ENCODE peak calls at places on chromosomes 6 and 20, in six cellular contexts. S is GM12878, P is adrenal gland, C is HCT116, N is esophagus squamous epithelium, W is right lobe of liver. V is an unnamed sample.

GRCh38 chr6:107318100-107318736 is 141.1 kb downstream of the PDSS2 start:
- DNase-seq in S (peak; percentile 7), P (peak; percentile 82), C (peak; percentile 26), N (no peak), W (peak; percentile 53), V (no peak)

GRCh38 chr6:31267504-31268371 is 4.2 kb downstream of the HLA-C start:
- DNase-seq in S (no peak), P (peak; percentile 64), C (no peak), N (no peak), W (no peak), V (no peak)

GRCh38 chr6:27288136-27289044 is 23.7 kb downstream of the POM121L2 start:
- DNase-seq in S (no peak), P (no peak), C (no peak), N (no peak), W (no peak), V (no peak)

GRCh38 chr6:167731731-167732422 is 94.8 kb upstream of the AFDN start:
- DNase-seq in S (no peak), P (peak; percentile 39), C (no peak), N (no peak), W (peak; percentile 36), V (no peak)

GRCh38 chr20:33240923-33241322 is 5.1 kb downstream of the BPIFA1 start:
- DNase-seq in S (no peak), P (no peak), C (no peak), N (no peak), W (no peak), V (no peak)

GRCh38 chr6:33147807-33148666 is 44.2 kb downstream of the COL11A2 start:
- DNase-seq in S (no peak), P (peak; percentile 63), C (peak; percentile 54), N (no peak), W (no peak), V (no peak)

GRCh38 chr20:51022803-51023616 is at the start of gene KCNG1:
- DNase-seq in S (no peak), P (peak; percentile 77), C (peak; percentile 49), N (no peak), W (peak; percentile 69), V (no peak)

GRCh38 chr20:11204926-11205768 is 531.3 kb upstream of the JAG1 start:
- DNase-seq in S (peak; percentile 50), P (peak; percentile 74), C (peak; percentile 73), N (no peak), W (peak; percentile 52), V (no peak)

GRCh38 chr20:22471156-22471836 is 113.1 kb downstream of the FOXA2 start:
- DNase-seq in S (no peak), P (no peak), C (no peak), N (no peak), W (no peak), V (no peak)

GRCh38 chr20:1331101-1331500 is 2.2 kb upstream of the SDCBP2 start:
- DNase-seq in S (no peak), P (peak; percentile 46), C (no peak), N (no peak), W (peak; percentile 40), V (peak; percentile 55)

GRCh38 chr6:117072781-117073180 is 192.6 kb upstream of the VGLL2 start:
- DNase-seq in S (no peak), P (no peak), C (no peak), N (no peak), W (no peak), V (no peak)

GRCh38 chr6:64081459-64081858 is 445.9 kb downstream of the PHF3 start:
- DNase-seq in S (no peak), P (no peak), C (no peak), N (no peak), W (no peak), V (no peak)

GRCh38 chr6:21317634-21318033 is 275.9 kb upstream of the SOX4 start:
- DNase-seq in S (no peak), P (no peak), C (no peak), N (no peak), W (no peak), V (no peak)

GRCh38 chr6:81727876-81728517 is 24.5 kb downstream of the TENT5A start:
- DNase-seq in S (peak; percentile 20), P (no peak), C (no peak), N (no peak), W (peak; percentile 89), V (no peak)

GRCh38 chr6:1759877-1760276 is 150.2 kb downstream of the FOXC1 start:
- DNase-seq in S (no peak), P (no peak), C (no peak), N (no peak), W (no peak), V (no peak)

GRCh38 chr20:9392892-9393857 is 121.2 kb upstream of the LAMP5 start:
- DNase-seq in S (no peak), P (peak; percentile 81), C (peak; percentile 41), N (no peak), W (no peak), V (no peak)

GRCh38 chr6:31332637-31333602 is 24.1 kb downstream of the HLA-B start:
- DNase-seq in S (no peak), P (no peak), C (no peak), N (no peak), W (no peak), V (no peak)

GRCh38 chr6:11251553-11252358 is 19.3 kb upstream of the NEDD9 start:
- DNase-seq in S (no peak), P (peak; percentile 88), C (no peak), N (no peak), W (no peak), V (no peak)

GRCh38 chr20:24821391-24821790 is 127.7 kb upstream of the CST7 start:
- DNase-seq in S (no peak), P (no peak), C (no peak), N (no peak), W (no peak), V (no peak)

GRCh38 chr6:69894578-69895347 is 28.4 kb downstream of the COL19A1 start:
- DNase-seq in S (peak; percentile 62), P (no peak), C (no peak), N (no peak), W (no peak), V (no peak)

GRCh38 chr20:64037498-64038213 is 1.7 kb downstream of the C20orf204 start:
- DNase-seq in S (no peak), P (no peak), C (no peak), N (no peak), W (no peak), V (no peak)

GRCh38 chr6:117448732-117449131 is 23.0 kb upstream of the ROS1 start:
- DNase-seq in S (no peak), P (no peak), C (no peak), N (no peak), W (no peak), V (no peak)

GRCh38 chr6:118659513-118660217 is 8.3 kb upstream of the CEP85L start:
- DNase-seq in S (no peak), P (peak; percentile 73), C (no peak), N (no peak), W (no peak), V (no peak)

GRCh38 chr6:154719854-154720253 is 13.4 kb upstream of the SCAF8 start:
- DNase-seq in S (no peak), P (no peak), C (no peak), N (no peak), W (no peak), V (no peak)

GRCh38 chr6:7171733-7172132 is 64.0 kb downstream of the RREB1 start:
- DNase-seq in S (no peak), P (no peak), C (no peak), N (no peak), W (no peak), V (no peak)

GRCh38 chr6:55449219-55449618 is 122.0 kb downstream of the GFRAL start:
- DNase-seq in S (no peak), P (no peak), C (no peak), N (no peak), W (no peak), V (no peak)

GRCh38 chr20:2340136-2340535 is 40.6 kb upstream of the TGM6 start:
- DNase-seq in S (no peak), P (no peak), C (no peak), N (no peak), W (no peak), V (no peak)

GRCh38 chr6:2033544-2033943 is 211.9 kb downstream of the GMDS start:
- DNase-seq in S (no peak), P (no peak), C (no peak), N (no peak), W (no peak), V (no peak)

GRCh38 chr20:51178153-51178552 is 155.2 kb upstream of the KCNG1 start:
- DNase-seq in S (no peak), P (no peak), C (no peak), N (no peak), W (no peak), V (no peak)

GRCh38 chr6:37499433-37500293 is at the start of gene CCDC167:
- DNase-seq in S (peak; percentile 96), P (peak; percentile 97), C (peak; percentile 97), N (peak; percentile 63), W (peak; percentile 94), V (peak; percentile 94)
- TF ChIP-seq POLR2A in S (peak; percentile 72), P (no peak), C (peak; percentile 45), N (peak; percentile 51), W (no peak), V (no peak)

DNA sequence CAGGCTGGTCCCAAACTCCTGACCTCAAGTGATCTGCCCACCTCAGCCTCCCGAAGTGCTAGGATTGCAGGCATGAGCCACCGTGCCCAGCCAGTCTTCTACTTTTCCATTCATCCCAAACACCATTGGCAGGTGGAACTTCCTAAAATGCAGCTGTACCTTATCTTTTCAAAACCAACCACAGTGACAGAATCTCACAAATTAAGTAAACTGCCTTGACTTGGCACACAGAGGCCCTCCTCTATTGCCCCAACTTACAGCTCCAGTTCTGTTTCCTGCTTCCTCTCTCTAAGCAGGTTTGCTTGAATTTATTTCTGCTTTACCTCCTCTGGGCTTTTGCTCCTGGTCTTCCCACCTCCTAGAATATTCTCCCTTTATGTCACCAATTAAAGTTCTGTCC is 7.6 kb downstream of the MYB start:
- DNase-seq in S (no peak), P (no peak), C (no peak), N (no peak), W (no peak), V (no peak)
- H3K4me1 ChIP-seq in S (peaks cover 19% of the 10 kb centered on the region), P (peaks cover under 1% of the 10 kb centered on the region), C (peaks cover 8% of the 10 kb centered on the region), N (peaks cover 3% of the 10 kb centered on the region), W (peaks cover under 1% of the 10 kb centered on the region), V (peaks cover 1% of the 10 kb centered on the region)

GRCh38 chr6:515267-515666 is 123.7 kb downstream of the IRF4 start:
- DNase-seq in S (no peak), P (no peak), C (no peak), N (no peak), W (no peak), V (no peak)

GRCh38 chr6:513961-514360 is 122.4 kb downstream of the IRF4 start:
- DNase-seq in S (no peak), P (no peak), C (no peak), N (no peak), W (no peak), V (no peak)

GRCh38 chr6:511488-512137 is 120.1 kb downstream of the IRF4 start:
- DNase-seq in S (no peak), P (no peak), C (no peak), N (no peak), W (no peak), V (no peak)

GRCh38 chr6:514396-514973 is 122.9 kb downstream of the IRF4 start:
- DNase-seq in S (no peak), P (no peak), C (no peak), N (no peak), W (no peak), V (no peak)

GRCh38 chr6:513058-513457 is 121.5 kb downstream of the IRF4 start:
- DNase-seq in S (no peak), P (no peak), C (no peak), N (no peak), W (no peak), V (no peak)
- TF ChIP-seq CTCF in S (no peak), P (no peak), C (no peak), N (no peak), W (no peak), V (no peak)

GRCh38 chr6:160742090-160742489 is 40.0 kb downstream of the PLG start:
- DNase-seq in S (peak; percentile 28), P (no peak), C (no peak), N (no peak), W (no peak), V (no peak)
- TF ChIP-seq POLR2A in S (no peak), P (no peak), C (no peak), N (no peak), W (no peak), V (no peak)